ENCODE peak calls at places on chromosomes 1 and 21, in ten cellular contexts. N, A, I, V, P, Y, G, S, W and Q are unnamed samples.

GRCh38 chr1:108502624-108503023 is 52.5 kb downstream of the NBPF6 start:
- DNase-seq in N (no peak), A (no peak), I (no peak), V (no peak), P (no peak), Y (no peak), G (no peak), S (no peak), W (peak; percentile 15), Q (no peak)

GRCh38 chr1:151935154-151935553 is 25.8 kb upstream of the THEM4 start:
- DNase-seq in N (no peak), A (no peak), I (no peak), V (no peak), P (peak; percentile 43), Y (no peak), G (no peak), S (no peak), W (peak; percentile 46), Q (no peak)

GRCh38 chr1:39639333-39640130 is at the start of gene HEYL:
- DNase-seq in N (peak; percentile 79), A (peak; percentile 65), I (peak; percentile 55), V (peak; percentile 71), P (no peak), Y (no peak), G (peak; percentile 91), S (peak; percentile 77), W (peak; percentile 37), Q (no peak)

GRCh38 chr1:224168859-224169380 is 14.1 kb upstream of the DEGS1 start:
- DNase-seq in N (no peak), A (no peak), I (no peak), V (peak; percentile 66), P (peak; percentile 71), Y (no peak), G (no peak), S (no peak), W (peak; percentile 90), Q (no peak)

GRCh38 chr1:206681359-206681758 is 3.3 kb upstream of the MAPKAPK2 start:
- DNase-seq in N (no peak), A (no peak), I (no peak), V (no peak), P (no peak), Y (no peak), G (no peak), S (no peak), W (no peak), Q (no peak)

GRCh38 chr21:32306021-32306780 is 7.5 kb downstream of the MRAP start:
- DNase-seq in N (no peak), A (no peak), I (peak; percentile 17), V (no peak), P (no peak), Y (no peak), G (no peak), S (peak; percentile 89), W (peak; percentile 8), Q (no peak)

GRCh38 chr1:59816318-59816878 is 1.6 kb downstream of the HOOK1 start:
- DNase-seq in N (no peak), A (no peak), I (no peak), V (no peak), P (no peak), Y (no peak), G (no peak), S (no peak), W (no peak), Q (no peak)

GRCh38 chr21:42364304-42364865 is 1.9 kb downstream of the TFF1 start:
- DNase-seq in N (no peak), A (no peak), I (no peak), V (no peak), P (no peak), Y (no peak), G (no peak), S (no peak), W (no peak), Q (no peak)

GRCh38 chr1:175493999-175494336 is 249.4 kb downstream of the TNR start:
- DNase-seq in N (no peak), A (no peak), I (no peak), V (no peak), P (no peak), Y (no peak), G (no peak), S (no peak), W (no peak), Q (no peak)

GRCh38 chr1:13543927-13544556 is 30.2 kb upstream of the LRRC38 start:
- DNase-seq in N (peak; percentile 48), A (peak; percentile 42), I (no peak), V (no peak), P (no peak), Y (no peak), G (peak; percentile 57), S (peak; percentile 7), W (peak; percentile 23), Q (no peak)

GRCh38 chr1:13763264-13763663 is 63.3 kb downstream of the PRDM2 start:
- DNase-seq in N (no peak), A (no peak), I (no peak), V (no peak), P (no peak), Y (no peak), G (no peak), S (no peak), W (no peak), Q (no peak)

GRCh38 chr1:3129133-3129490 is 60.1 kb downstream of the PRDM16 start:
- DNase-seq in N (no peak), A (no peak), I (no peak), V (no peak), P (no peak), Y (no peak), G (no peak), S (no peak), W (no peak), Q (no peak)

GRCh38 chr1:84083321-84083720 is 60.8 kb upstream of the PRKACB start:
- DNase-seq in N (no peak), A (no peak), I (no peak), V (no peak), P (no peak), Y (no peak), G (no peak), S (no peak), W (no peak), Q (no peak)

GRCh38 chr1:1033009-1033587 is 13.2 kb downstream of the AGRN start:
- DNase-seq in N (peak; percentile 96), A (no peak), I (peak; percentile 97), V (peak; percentile 97), P (peak; percentile 47), Y (peak; percentile 40), G (peak; percentile 94), S (peak; percentile 93), W (peak; percentile 76), Q (peak; percentile 94)
- TF ChIP-seq CTCF in N (peak; percentile 71), A (no peak), I (peak; percentile 80), V (peak; percentile 90), P (peak; percentile 75), Y (peak; percentile 63), G (peak; percentile 52), S (peak; percentile 81), W (peak; percentile 62), Q (peak; percentile 92)

GRCh38 chr1:20322081-20322824 is 31.6 kb downstream of the VWA5B1 start:
- DNase-seq in N (no peak), A (no peak), I (no peak), V (peak; percentile 88), P (no peak), Y (no peak), G (no peak), S (no peak), W (no peak), Q (no peak)

GRCh38 chr1:20322825-20323612 is 32.3 kb downstream of the VWA5B1 start:
- DNase-seq in N (peak; percentile 72), A (no peak), I (no peak), V (no peak), P (no peak), Y (no peak), G (no peak), S (no peak), W (peak; percentile 10), Q (no peak)

GRCh38 chr1:20320734-20321133 is 30.1 kb downstream of the VWA5B1 start:
- DNase-seq in N (no peak), A (no peak), I (no peak), V (no peak), P (no peak), Y (no peak), G (no peak), S (no peak), W (no peak), Q (no peak)

GRCh38 chr1:20323613-20323920 is 32.9 kb downstream of the VWA5B1 start:
- DNase-seq in N (no peak), A (no peak), I (no peak), V (no peak), P (no peak), Y (no peak), G (no peak), S (no peak), W (no peak), Q (no peak)

GRCh38 chr1:20321573-20321972 is 30.9 kb downstream of the VWA5B1 start:
- DNase-seq in N (no peak), A (no peak), I (no peak), V (no peak), P (no peak), Y (no peak), G (no peak), S (no peak), W (no peak), Q (no peak)
- TF ChIP-seq CTCF in N (no peak), A (no peak), I (no peak), V (no peak), P (no peak), Y (no peak), G (no peak), S (no peak), W (no peak), Q (no peak)

GRCh38 chr1:181202986-181203555 is 114.6 kb downstream of the IER5 start:
- DNase-seq in N (no peak), A (no peak), I (no peak), V (no peak), P (no peak), Y (no peak), G (no peak), S (no peak), W (no peak), Q (peak; percentile 43)
- TF ChIP-seq CTCF in N (no peak), A (no peak), I (no peak), V (no peak), P (no peak), Y (no peak), G (no peak), S (no peak), W (no peak), Q (no peak)

GRCh38 chr1:180177931-180178330 is 23.3 kb downstream of the QSOX1 start:
- DNase-seq in N (no peak), A (no peak), I (no peak), V (no peak), P (no peak), Y (no peak), G (no peak), S (no peak), W (no peak), Q (no peak)

GRCh38 chr1:180176965-180177364 is 22.3 kb downstream of the QSOX1 start:
- DNase-seq in N (no peak), A (no peak), I (no peak), V (no peak), P (no peak), Y (no peak), G (no peak), S (no peak), W (no peak), Q (no peak)

GRCh38 chr1:180178511-180179161 is 24.0 kb downstream of the QSOX1 start:
- DNase-seq in N (peak; percentile 83), A (peak; percentile 3), I (peak; percentile 66), V (peak; percentile 83), P (no peak), Y (no peak), G (peak; percentile 83), S (peak; percentile 77), W (peak; percentile 71), Q (no peak)

GRCh38 chr1:180181048-180181447 is 26.4 kb downstream of the QSOX1 start:
- DNase-seq in N (no peak), A (no peak), I (no peak), V (no peak), P (no peak), Y (no peak), G (peak; percentile 21), S (peak; percentile 45), W (no peak), Q (no peak)

GRCh38 chr1:180179162-180179957 is 24.7 kb downstream of the QSOX1 start:
- DNase-seq in N (no peak), A (no peak), I (no peak), V (no peak), P (no peak), Y (no peak), G (no peak), S (no peak), W (no peak), Q (no peak)
- TF ChIP-seq CTCF in N (no peak), A (no peak), I (no peak), V (no peak), P (no peak), Y (no peak), G (no peak), S (no peak), W (no peak), Q (no peak)